ENCODE peak calls at places on chromosomes 5 and 9, in four cellular contexts. P is neuronal stem cell, I is H9, Q is H1. H is an unnamed sample.

GRCh38 chr9:125262217-125262991 is 778 bp downstream of the GAPVD1 start:
- DNase-seq in P (no peak), Q (no peak), I (no peak), H (no peak)

GRCh38 chr9:95819636-95820035 is 55.9 kb upstream of the ERCC6L2 start:
- DNase-seq in P (no peak), Q (no peak), I (no peak), H (no peak)

GRCh38 chr5:36369092-36369737 is 67.5 kb upstream of the RANBP3L start:
- DNase-seq in I (no peak), Q (no peak), P (no peak), H (no peak)

GRCh38 chr5:181059297-181060230 is 19.5 kb downstream of the BTNL9 start:
- DNase-seq in Q (peak; percentile 67), I (peak; percentile 51), P (no peak), H (no peak)

GRCh38 chr5:103135461-103135860 is 15.4 kb downstream of the PPIP5K2 start:
- DNase-seq in I (no peak), Q (no peak), P (no peak), H (no peak)

GRCh38 chr5:136726506-136726905 is 361.2 kb upstream of the TRPC7 start:
- DNase-seq in Q (no peak), I (no peak), P (no peak), H (no peak)

GRCh38 chr9:11328326-11328725 is 715.5 kb upstream of the PTPRD start:
- DNase-seq in P (no peak), I (no peak), Q (no peak), H (no peak)

GRCh38 chr9:16307626-16308195 is 562.8 kb downstream of the BNC2 start:
- DNase-seq in Q (no peak), I (no peak), P (no peak), H (no peak)

GRCh38 chr9:36934478-36935065 is 99.5 kb downstream of the PAX5 start:
- DNase-seq in Q (no peak), I (no peak), P (no peak), H (no peak)

GRCh38 chr5:125210241-125210947 is 464.0 kb upstream of the ZNF608 start:
- DNase-seq in P (no peak), Q (no peak), I (no peak), H (peak; percentile 41)

GRCh38 chr5:164097747-164098146 is 592.3 kb downstream of the MAT2B start:
- DNase-seq in Q (no peak), I (no peak), P (no peak), H (no peak)

GRCh38 chr5:35780236-35780635 is 76.5 kb upstream of the IL7R start:
- DNase-seq in I (no peak), Q (no peak), P (no peak), H (no peak)

GRCh38 chr9:85900504-85901201 is 40.3 kb upstream of the NAA35 start:
- DNase-seq in I (peak; percentile 63), P (peak; percentile 15), Q (peak; percentile 90), H (peak; percentile 47)

GRCh38 chr9:124297553-124297905 is 39.8 kb downstream of the NEK6 start:
- DNase-seq in Q (peak; percentile 62), I (peak; percentile 77), P (no peak), H (peak; percentile 84)

GRCh38 chr9:8600914-8601680 is 801.5 kb upstream of the DMAC1 start:
- DNase-seq in I (no peak), P (no peak), Q (no peak), H (peak; percentile 31)

GRCh38 chr9:87910821-87911220 is 6.9 kb upstream of the SPATA31C1 start:
- DNase-seq in I (no peak), P (no peak), Q (no peak), H (no peak)

GRCh38 chr9:616694-617093 is 224.8 kb upstream of the DMRT1 start:
- DNase-seq in I (no peak), Q (no peak), P (no peak), H (no peak)
- H4K8ac ChIP-seq in I (no peak overlapping the region), Q (no peak overlapping the region), P (no peak overlapping the region), H (no peak overlapping the region)

GRCh38 chr5:178527458-178528307 is 62.5 kb downstream of the COL23A1 start:
- DNase-seq in I (no peak), Q (no peak), P (no peak), H (no peak)
- H2BK12ac ChIP-seq in I (no peak overlapping the region), Q (peak overlapping the region; percentile 35), P (no peak overlapping the region), H (no peak overlapping the region)

DNA sequence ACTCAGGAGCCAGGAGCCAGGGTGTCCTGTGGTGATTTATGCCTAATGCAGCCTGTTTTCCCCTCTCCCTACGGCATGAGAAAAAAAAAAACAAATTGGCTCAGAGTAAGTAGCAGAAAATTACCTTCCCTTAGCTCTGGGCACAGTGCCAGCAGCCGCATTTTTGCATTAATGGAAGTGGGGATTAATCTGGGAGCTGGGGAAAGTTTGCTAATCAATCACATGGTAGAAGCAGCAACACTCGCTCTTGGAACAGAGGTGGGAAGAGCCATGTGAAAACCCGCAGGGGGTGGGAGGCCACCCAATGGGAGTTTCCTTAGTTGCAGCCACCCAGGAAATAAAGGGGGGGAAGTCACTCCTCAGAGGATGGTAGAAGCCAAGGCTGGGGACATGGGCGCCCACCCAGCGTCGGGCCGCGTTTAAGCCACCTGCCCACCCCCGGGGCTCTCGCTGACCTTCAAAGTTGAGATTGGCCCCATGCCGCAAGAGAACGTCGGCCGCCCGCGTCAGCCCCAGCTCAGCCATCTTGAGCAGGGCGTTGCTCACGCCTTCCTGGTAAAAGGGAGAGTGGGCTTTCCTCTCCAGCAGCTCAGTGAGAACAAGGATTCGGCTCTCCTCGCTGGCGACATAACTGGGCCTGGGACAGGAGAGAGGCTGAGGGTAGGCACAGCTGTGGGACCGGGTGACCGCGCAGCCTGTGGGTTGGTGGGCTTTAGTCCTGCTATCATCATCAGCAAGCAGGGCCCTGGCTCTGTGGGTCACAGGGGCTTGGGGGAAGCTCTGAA is 1.7 kb downstream of the ASB6 start:
- DNase-seq in Q (no peak), I (no peak), P (no peak), H (peak; percentile 37)
- H3K27me3 ChIP-seq in Q (no peaks in the 10 kb centered on the region), I (no peaks in the 10 kb centered on the region), P (no peaks in the 10 kb centered on the region), H (no peaks in the 10 kb centered on the region)

GRCh38 chr5:72121753-72122445 is 14.6 kb downstream of the MAP1B start:
- DNase-seq in I (peak; percentile 61), Q (no peak), P (no peak), H (no peak)
- H4K8ac ChIP-seq in I (no peak overlapping the region), Q (peak overlapping the region; percentile 73), P (no peak overlapping the region), H (no peak overlapping the region)

DNA sequence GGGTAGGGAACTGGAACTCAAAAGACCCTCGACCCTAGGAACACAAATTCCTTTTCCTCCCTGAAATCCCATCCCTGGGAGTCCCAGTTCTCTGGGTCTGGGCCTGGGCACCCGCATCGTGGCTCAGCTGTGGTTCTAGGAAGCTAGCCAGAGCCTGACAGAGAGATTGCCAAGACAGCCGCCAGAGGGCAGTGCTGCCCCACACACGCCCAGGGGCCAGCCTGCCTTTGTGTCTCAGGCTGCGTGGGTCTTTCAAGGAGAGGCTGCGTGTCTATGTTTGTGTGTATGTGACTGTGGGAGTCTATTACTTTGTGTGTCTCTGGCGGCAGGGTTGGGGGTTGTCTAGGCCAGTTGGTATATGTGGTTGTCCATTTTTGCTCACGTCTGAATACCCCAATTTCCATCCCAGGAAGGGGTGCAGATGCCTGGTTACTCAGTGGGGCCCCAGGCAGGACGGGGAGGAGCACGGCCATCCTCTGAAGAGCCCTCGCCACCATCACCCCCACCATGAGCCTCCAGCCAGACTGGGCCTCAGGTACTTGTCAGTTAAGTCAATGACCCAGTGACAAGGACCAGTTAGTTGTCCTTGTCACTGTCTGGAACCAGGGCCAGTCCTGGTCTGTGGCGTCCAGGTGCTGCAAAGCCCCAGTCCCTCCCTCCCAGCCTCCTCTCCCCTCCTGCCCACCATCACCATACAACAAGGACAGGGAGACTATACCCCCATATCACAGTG is 32.2 kb upstream of the TTLL11 start:
- DNase-seq in I (peak; percentile 82), P (peak; percentile 76), Q (peak; percentile 92), H (peak; percentile 77)
- H2BK12ac ChIP-seq in I (no peak overlapping the region), P (peak overlapping the region; percentile 59), Q (peak overlapping the region; percentile 91), H (peak overlapping the region; percentile 25)

DNA sequence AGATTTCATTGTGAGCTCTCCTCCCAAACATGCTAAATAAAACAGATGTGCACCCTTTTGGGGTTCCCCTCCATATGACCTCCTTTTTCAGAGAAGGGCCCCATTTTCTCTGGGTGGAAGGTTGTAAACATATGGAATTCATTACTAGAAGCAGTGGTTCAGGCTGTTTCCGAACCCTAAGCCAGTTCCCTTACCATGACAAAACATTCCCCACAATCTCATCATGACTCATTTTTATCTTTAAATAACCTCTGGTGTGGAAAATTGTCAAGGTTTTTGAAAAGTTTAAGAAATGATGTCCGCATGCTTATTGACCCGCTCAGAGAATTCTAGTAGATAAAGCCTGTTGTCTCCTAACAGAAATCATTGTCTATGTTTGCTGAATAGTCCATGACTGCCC is 127.3 kb upstream of the PIK3R1 start:
- DNase-seq in Q (no peak), I (no peak), P (no peak), H (peak; percentile 22)
- H3K27me3 ChIP-seq in Q (no peaks in the 10 kb centered on the region), I (no peaks in the 10 kb centered on the region), P (no peaks in the 10 kb centered on the region), H (no peaks in the 10 kb centered on the region)

DNA sequence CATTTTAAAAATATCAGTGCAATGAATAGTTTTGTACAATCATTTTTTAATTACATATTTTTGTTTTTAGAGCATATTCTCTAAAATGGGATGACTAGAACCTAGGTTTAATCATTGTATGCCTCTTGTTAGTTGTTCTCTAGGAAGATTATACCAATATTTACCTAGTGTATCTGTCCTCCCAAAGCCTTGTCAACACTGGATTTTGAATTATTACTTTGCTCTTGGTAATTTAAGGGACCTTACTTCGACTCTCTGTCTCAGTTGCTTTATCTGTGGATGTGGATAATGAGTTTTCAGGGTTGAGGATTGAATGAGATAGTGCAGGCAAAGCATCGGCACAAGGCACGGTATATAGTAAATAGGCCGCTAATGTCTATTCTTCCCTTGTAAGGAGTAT is 10.9 kb upstream of the PIP5K1B start:
- DNase-seq in I (no peak), Q (no peak), P (no peak), H (no peak)
- H4K8ac ChIP-seq in I (no peak overlapping the region), Q (no peak overlapping the region), P (no peak overlapping the region), H (no peak overlapping the region)

GRCh38 chr9:38163518-38163917 is 94.5 kb upstream of the SHB start:
- DNase-seq in Q (peak; percentile 31), P (no peak), I (no peak), H (no peak)
- H2BK12ac ChIP-seq in Q (no peak overlapping the region), P (no peak overlapping the region), I (no peak overlapping the region), H (no peak overlapping the region)

GRCh38 chr9:134328341-134328840 is 2.1 kb downstream of the RXRA start:
- DNase-seq in P (peak; percentile 69), I (no peak), Q (no peak), H (peak; percentile 78)
- H3K27me3 ChIP-seq in P (no peaks in the 10 kb centered on the region), I (no peaks in the 10 kb centered on the region), Q (peaks cover 5% of the 10 kb centered on the region), H (no peaks in the 10 kb centered on the region)

H was measured in mesenchymal stem cell.